ENCODE peak calls at places on chromosome 19, in seven cellular contexts. S, B, G, V, D, X and J are unnamed samples.

GRCh38 chr19:39413269-39413902 is 917 bp downstream of the PLEKHG2 start:
- DNase-seq in S (peak), B (no peak), G (no peak), V (peak), D (peak), X (peak), J (no peak)

GRCh38 chr19:10416380-10417257 is 3.7 kb upstream of the PDE4A start:
- DNase-seq in S (peak), B (peak), G (no peak), V (peak), D (peak), X (peak), J (peak)

GRCh38 chr19:52585101-52585500 is 15.0 kb downstream of the ZNF701 start:
- DNase-seq in S (no peak), B (no peak), G (no peak), V (no peak), D (no peak), X (no peak), J (no peak)

GRCh38 chr19:33734913-33735312 is 61.8 kb upstream of the KCTD15 start:
- DNase-seq in S (peak), B (no peak), G (no peak), V (no peak), D (no peak), X (no peak), J (no peak)

GRCh38 chr19:44748426-44749254 is at the start of gene BCL3:
- DNase-seq in S (no peak), B (peak), G (no peak), V (no peak), D (peak), X (peak), J (no peak)

GRCh38 chr19:51000981-51001380 is 423 bp downstream of the KLK8 start:
- DNase-seq in S (no peak), B (no peak), G (no peak), V (no peak), D (no peak), X (no peak), J (peak)

GRCh38 chr19:44539236-44539819 is 9.9 kb upstream of the CEACAM20 start:
- DNase-seq in S (no peak), B (peak), G (no peak), V (no peak), D (no peak), X (no peak), J (peak)

GRCh38 chr19:31439270-31439573 is 90.0 kb upstream of the TSHZ3 start:
- DNase-seq in S (no peak), B (no peak), G (no peak), V (no peak), D (no peak), X (no peak), J (no peak)

GRCh38 chr19:11578342-11579142 is 1.1 kb upstream of the ACP5 start:
- DNase-seq in S (no peak), B (no peak), G (no peak), V (no peak), D (peak), X (peak), J (no peak)

GRCh38 chr19:17842663-17843313 is 5.0 kb downstream of the JAK3 start:
- DNase-seq in S (no peak), B (no peak), G (no peak), V (no peak), D (no peak), X (no peak), J (no peak)

GRCh38 chr19:35740108-35740422 is 2.2 kb downstream of the IGFLR1 start:
- DNase-seq in S (peak), B (no peak), G (no peak), V (no peak), D (no peak), X (no peak), J (no peak)

GRCh38 chr19:12783849-12784393 is 7.4 kb upstream of the JUNB start:
- DNase-seq in S (no peak), B (peak), G (no peak), V (no peak), D (peak), X (no peak), J (no peak)

GRCh38 chr19:41995959-41996797 is 2.1 kb upstream of the ATP1A3 start:
- DNase-seq in S (peak), B (no peak), G (no peak), V (no peak), D (no peak), X (no peak), J (no peak)

GRCh38 chr19:16702123-16702522 is 17.5 kb upstream of the NWD1 start:
- DNase-seq in S (no peak), B (peak), G (peak), V (no peak), D (no peak), X (no peak), J (peak)